ENCODE peak calls at places on chromosome 12, in seven cellular contexts. M is SK-N-DZ; H is NCI-H1436 treated with DMSO at 0.1 percent for 48 hours; K is amniotic epithelial cell; X is ovary; O is CD8-positive, alpha-beta memory T cell; D is stomach. E is an unnamed sample.

GRCh38 chr12:47105914-47106674 is 26.3 kb upstream of the AMIGO2 start:
- DNase-seq in X (no peak), M (no peak), K (no peak), D (peak; percentile 61), O (no peak), H (no peak), E (no peak)

GRCh38 chr12:116257213-116257612 is 20.3 kb downstream of the MED13L start:
- DNase-seq in X (no peak), D (no peak), O (no peak), K (peak; percentile 75), M (peak; percentile 34), H (no peak), E (no peak)

GRCh38 chr12:113063396-113064350 is 7.1 kb downstream of the DTX1 start:
- DNase-seq in D (no peak), K (no peak), H (no peak), O (no peak), X (no peak), M (no peak), E (no peak)

GRCh38 chr12:31880340-31880739 is 78.9 kb upstream of the RESF1 start:
- DNase-seq in K (peak; percentile 79), H (no peak), D (no peak), X (no peak), O (no peak), M (peak; percentile 52), E (no peak)

GRCh38 chr12:13956060-13956590 is 25.3 kb downstream of the GRIN2B start:
- DNase-seq in D (no peak), X (no peak), H (no peak), M (no peak), O (no peak), K (no peak), E (no peak)

GRCh38 chr12:1591029-1591428 is 3.4 kb downstream of the FBXL14 start:
- DNase-seq in D (no peak), O (peak; percentile 63), K (peak; percentile 65), H (no peak), X (no peak), M (no peak), E (peak; percentile 38)

GRCh38 chr12:67222302-67222701 is 46.9 kb upstream of the CAND1 start:
- DNase-seq in M (peak; percentile 23), D (no peak), H (no peak), X (no peak), O (no peak), K (peak; percentile 24), E (no peak)

GRCh38 chr12:81141220-81141619 is 63.3 kb downstream of the ACSS3 start:
- DNase-seq in X (no peak), K (no peak), O (no peak), H (no peak), D (no peak), M (no peak), E (no peak)

GRCh38 chr12:122096591-122097149 is 18.1 kb downstream of the MLXIP start:
- DNase-seq in M (no peak), X (no peak), K (peak; percentile 81), D (peak; percentile 34), H (no peak), O (no peak), E (no peak)

GRCh38 chr12:103462675-103463074 is 33.1 kb downstream of the C12orf42 start:
- DNase-seq in O (no peak), K (no peak), M (no peak), X (no peak), H (no peak), D (no peak), E (no peak)

GRCh38 chr12:26109343-26109841 is 15.4 kb downstream of the BHLHE41 start:
- DNase-seq in O (no peak), D (no peak), M (peak; percentile 61), H (no peak), K (peak; percentile 31), X (no peak), E (no peak)

GRCh38 chr12:24534632-24535031 is 414.3 kb downstream of the BCAT1 start:
- DNase-seq in O (no peak), D (no peak), H (no peak), M (peak; percentile 32), X (peak; percentile 21), K (no peak), E (no peak)

GRCh38 chr12:28966049-28966778 is 182.9 kb upstream of the FAR2 start:
- DNase-seq in M (no peak), H (no peak), X (peak; percentile 25), D (peak; percentile 80), O (no peak), K (peak; percentile 13), E (no peak)

GRCh38 chr12:59322473-59322872 is 273.4 kb upstream of the SLC16A7 start:
- DNase-seq in O (no peak), H (no peak), D (peak; percentile 70), X (no peak), M (no peak), K (no peak), E (no peak)